ENCODE peak calls at places on chromosomes 5 and 9, in six cellular contexts. One of them, this sample, is unnamed.

GRCh38 chr9:127520941-127521918 is 69.9 kb downstream of the LRSAM1 start:
- DNase-seq in GM23248: peak; percentile 86
- DNase-seq in PC-3: peak; percentile 33
- DNase-seq in SK-N-SH: no peak
- DNase-seq in MM.1S: no peak
- DNase-seq in HCT116: no peak
- DNase-seq in this sample: no peak

GRCh38 chr9:125971050-125971449 is 223.9 kb downstream of the PBX3 start:
- DNase-seq in PC-3: no peak
- DNase-seq in GM23248: no peak
- DNase-seq in HCT116: no peak
- DNase-seq in SK-N-SH: no peak
- DNase-seq in MM.1S: no peak
- DNase-seq in this sample: no peak

GRCh38 chr9:76542360-76542759 is 83.4 kb downstream of the GCNT1 start:
- DNase-seq in PC-3: no peak
- DNase-seq in GM23248: no peak
- DNase-seq in SK-N-SH: no peak
- DNase-seq in MM.1S: no peak
- DNase-seq in HCT116: no peak
- DNase-seq in this sample: peak; percentile 31

GRCh38 chr5:56479701-56480304 is 246.7 kb upstream of the ANKRD55 start:
- DNase-seq in GM23248: no peak
- DNase-seq in MM.1S: peak; percentile 26
- DNase-seq in HCT116: no peak
- DNase-seq in PC-3: no peak
- DNase-seq in SK-N-SH: peak; percentile 65
- DNase-seq in this sample: no peak

GRCh38 chr9:113131689-113132151 is 19.1 kb upstream of the SLC31A2 start:
- DNase-seq in HCT116: no peak
- DNase-seq in GM23248: peak; percentile 41
- DNase-seq in PC-3: peak; percentile 30
- DNase-seq in MM.1S: peak; percentile 76
- DNase-seq in SK-N-SH: no peak
- DNase-seq in this sample: peak; percentile 62

GRCh38 chr5:74105126-74105780 is 479.3 kb downstream of the ARHGEF28 start:
- DNase-seq in PC-3: no peak
- DNase-seq in HCT116: no peak
- DNase-seq in SK-N-SH: no peak
- DNase-seq in MM.1S: no peak
- DNase-seq in GM23248: no peak
- DNase-seq in this sample: no peak

GRCh38 chr5:14142202-14142855 is 813 bp upstream of the TRIO start:
- DNase-seq in SK-N-SH: no peak
- DNase-seq in MM.1S: peak; percentile 19
- DNase-seq in PC-3: no peak
- DNase-seq in GM23248: peak; percentile 71
- DNase-seq in HCT116: no peak
- DNase-seq in this sample: no peak

GRCh38 chr9:124708633-124709032 is 62.5 kb downstream of the NR6A1 start:
- DNase-seq in GM23248: peak; percentile 64
- DNase-seq in PC-3: peak; percentile 83
- DNase-seq in MM.1S: no peak
- DNase-seq in SK-N-SH: peak; percentile 5
- DNase-seq in HCT116: no peak
- DNase-seq in this sample: peak; percentile 23

GRCh38 chr5:6712136-6712581 is 1.1 kb upstream of the TENT4A start:
- DNase-seq in HCT116: no peak
- DNase-seq in MM.1S: peak; percentile 64
- DNase-seq in SK-N-SH: peak; percentile 66
- DNase-seq in PC-3: peak; percentile 80
- DNase-seq in GM23248: peak; percentile 87
- DNase-seq in this sample: peak; percentile 75

GRCh38 chr5:30069441-30070263 is 1123.8 kb upstream of the CDH6 start:
- DNase-seq in PC-3: no peak
- DNase-seq in HCT116: no peak
- DNase-seq in MM.1S: no peak
- DNase-seq in GM23248: no peak
- DNase-seq in SK-N-SH: no peak
- DNase-seq in this sample: no peak

GRCh38 chr9:10835791-10836463 is 223.1 kb upstream of the PTPRD start:
- DNase-seq in PC-3: no peak
- DNase-seq in MM.1S: no peak
- DNase-seq in GM23248: no peak
- DNase-seq in SK-N-SH: no peak
- DNase-seq in HCT116: no peak
- DNase-seq in this sample: no peak

GRCh38 chr5:58262226-58262625 is 197.7 kb downstream of the PLK2 start:
- DNase-seq in MM.1S: no peak
- DNase-seq in GM23248: peak; percentile 70
- DNase-seq in HCT116: no peak
- DNase-seq in PC-3: no peak
- DNase-seq in SK-N-SH: no peak
- DNase-seq in this sample: no peak

GRCh38 chr9:135255033-135255842 is 167.8 kb downstream of the OLFM1 start:
- DNase-seq in HCT116: no peak
- DNase-seq in GM23248: no peak
- DNase-seq in SK-N-SH: peak; percentile 58
- DNase-seq in PC-3: no peak
- DNase-seq in MM.1S: no peak
- DNase-seq in this sample: no peak

GRCh38 chr5:150583541-150584225 is 56.8 kb upstream of the SYNPO start:
- DNase-seq in HCT116: no peak
- DNase-seq in GM23248: no peak
- DNase-seq in PC-3: no peak
- DNase-seq in SK-N-SH: peak; percentile 45
- DNase-seq in MM.1S: no peak
- DNase-seq in this sample: no peak

GRCh38 chr5:2387224-2388004 is 364.1 kb downstream of the IRX2 start:
- DNase-seq in PC-3: no peak
- DNase-seq in MM.1S: no peak
- DNase-seq in GM23248: peak; percentile 40
- DNase-seq in HCT116: no peak
- DNase-seq in SK-N-SH: no peak
- DNase-seq in this sample: no peak

GRCh38 chr9:14245901-14246525 is 67.9 kb downstream of the NFIB start:
- DNase-seq in MM.1S: no peak
- DNase-seq in GM23248: peak; percentile 63
- DNase-seq in PC-3: no peak
- DNase-seq in SK-N-SH: no peak
- DNase-seq in HCT116: no peak
- DNase-seq in this sample: no peak

GRCh38 chr9:123523828-123524227 is 167.8 kb downstream of the CRB2 start:
- DNase-seq in SK-N-SH: no peak
- DNase-seq in MM.1S: no peak
- DNase-seq in GM23248: no peak
- DNase-seq in HCT116: no peak
- DNase-seq in PC-3: no peak
- DNase-seq in this sample: no peak

GRCh38 chr9:104091708-104092107 is 2.4 kb upstream of the SMC2 start:
- DNase-seq in GM23248: peak; percentile 67
- DNase-seq in PC-3: no peak
- DNase-seq in SK-N-SH: no peak
- DNase-seq in MM.1S: no peak
- DNase-seq in HCT116: no peak
- DNase-seq in this sample: peak; percentile 1

GRCh38 chr9:128696923-128697707 is 5.2 kb upstream of the PKN3 start:
- DNase-seq in HCT116: no peak
- DNase-seq in SK-N-SH: no peak
- DNase-seq in PC-3: no peak
- DNase-seq in GM23248: no peak
- DNase-seq in MM.1S: no peak
- DNase-seq in this sample: no peak
- TF ChIP-seq EZH2phosphoT487 in HCT116: no peak
- TF ChIP-seq EZH2phosphoT487 in SK-N-SH: no peak
- TF ChIP-seq EZH2phosphoT487 in PC-3: no peak
- TF ChIP-seq EZH2phosphoT487 in GM23248: no peak
- TF ChIP-seq EZH2phosphoT487 in MM.1S: no peak
- TF ChIP-seq EZH2phosphoT487 in this sample: no peak

GRCh38 chr9:129173296-129174101 is 4.6 kb downstream of the IER5L start:
- DNase-seq in GM23248: peak; percentile 58
- DNase-seq in MM.1S: no peak
- DNase-seq in HCT116: no peak
- DNase-seq in PC-3: no peak
- DNase-seq in SK-N-SH: no peak
- DNase-seq in this sample: peak; percentile 37
- H3K9ac ChIP-seq in GM23248: peak overlapping the region; percentile 95
- H3K9ac ChIP-seq in MM.1S: no peak overlapping the region
- H3K9ac ChIP-seq in HCT116: peak overlapping the region; percentile 89
- H3K9ac ChIP-seq in PC-3: peak overlapping the region; percentile 87
- H3K9ac ChIP-seq in SK-N-SH: peak overlapping the region; percentile 99
- H3K9ac ChIP-seq in this sample: no peak overlapping the region

DNA sequence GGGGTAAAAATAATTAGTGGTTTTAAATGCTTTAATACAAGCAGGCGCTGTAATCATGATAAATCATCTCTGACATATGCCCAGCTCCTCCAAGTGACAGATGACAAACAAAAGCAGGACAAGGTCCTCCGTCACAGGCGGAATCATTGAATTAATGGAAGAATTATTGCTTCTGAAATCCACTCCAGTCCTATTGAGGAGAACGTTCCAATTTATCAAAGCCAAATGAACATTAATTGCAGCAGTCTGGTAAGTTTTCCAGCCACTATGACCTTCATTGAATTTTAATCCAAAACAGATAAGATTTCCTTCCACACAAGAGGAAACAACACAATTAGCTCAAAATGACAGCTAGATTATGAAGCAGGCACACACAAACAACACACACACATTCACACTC is 136.8 kb downstream of the ASTN2 start:
- DNase-seq in GM23248: no peak
- DNase-seq in MM.1S: no peak
- DNase-seq in PC-3: no peak
- DNase-seq in HCT116: no peak
- DNase-seq in SK-N-SH: peak; percentile 49
- DNase-seq in this sample: no peak
- TF ChIP-seq EZH2phosphoT487 in GM23248: no peak
- TF ChIP-seq EZH2phosphoT487 in MM.1S: no peak
- TF ChIP-seq EZH2phosphoT487 in PC-3: no peak
- TF ChIP-seq EZH2phosphoT487 in HCT116: no peak
- TF ChIP-seq EZH2phosphoT487 in SK-N-SH: no peak
- TF ChIP-seq EZH2phosphoT487 in this sample: no peak

DNA sequence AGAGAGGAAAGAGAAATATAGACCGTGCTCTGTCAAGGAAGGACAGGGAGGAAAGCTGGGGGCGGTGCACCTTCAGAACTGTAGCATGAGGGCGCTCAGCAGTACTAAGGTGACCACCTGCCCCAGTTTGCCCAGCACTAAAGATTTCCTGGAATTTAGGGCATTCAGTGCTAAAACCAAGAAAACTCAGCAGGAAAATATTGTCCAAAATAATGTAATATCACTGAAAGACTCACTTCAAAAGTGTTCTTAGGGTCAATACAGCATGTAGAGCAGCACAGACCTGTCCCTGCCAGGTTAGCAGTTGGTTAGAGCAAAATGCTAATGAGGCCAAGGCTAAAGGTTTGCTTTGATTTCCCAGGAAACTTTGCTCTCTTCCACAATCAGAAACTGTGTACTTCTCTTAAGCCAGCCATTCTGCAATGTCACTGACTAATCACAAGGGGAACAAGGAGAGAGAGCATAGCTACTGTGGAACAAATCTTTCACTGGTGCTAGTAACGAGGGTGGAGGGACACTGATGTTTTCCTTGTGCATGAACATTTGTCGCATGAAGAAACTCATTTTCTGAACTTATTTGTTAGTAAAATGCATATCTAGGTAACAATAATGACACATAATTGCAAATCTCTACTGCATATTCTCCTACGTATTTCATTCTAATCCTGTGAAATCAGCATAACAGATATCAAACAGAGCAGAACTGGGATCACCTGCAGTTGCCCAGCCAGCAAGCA is 53.0 kb upstream of the GRAMD2B start:
- DNase-seq in HCT116: no peak
- DNase-seq in GM23248: peak; percentile 53
- DNase-seq in MM.1S: no peak
- DNase-seq in SK-N-SH: peak; percentile 12
- DNase-seq in PC-3: peak; percentile 31
- DNase-seq in this sample: no peak
- H3K9ac ChIP-seq in HCT116: peak overlapping the region; percentile 2
- H3K9ac ChIP-seq in GM23248: no peak overlapping the region
- H3K9ac ChIP-seq in MM.1S: no peak overlapping the region
- H3K9ac ChIP-seq in SK-N-SH: peak overlapping the region; percentile 2
- H3K9ac ChIP-seq in PC-3: peak overlapping the region; percentile 6
- H3K9ac ChIP-seq in this sample: no peak overlapping the region

DNA sequence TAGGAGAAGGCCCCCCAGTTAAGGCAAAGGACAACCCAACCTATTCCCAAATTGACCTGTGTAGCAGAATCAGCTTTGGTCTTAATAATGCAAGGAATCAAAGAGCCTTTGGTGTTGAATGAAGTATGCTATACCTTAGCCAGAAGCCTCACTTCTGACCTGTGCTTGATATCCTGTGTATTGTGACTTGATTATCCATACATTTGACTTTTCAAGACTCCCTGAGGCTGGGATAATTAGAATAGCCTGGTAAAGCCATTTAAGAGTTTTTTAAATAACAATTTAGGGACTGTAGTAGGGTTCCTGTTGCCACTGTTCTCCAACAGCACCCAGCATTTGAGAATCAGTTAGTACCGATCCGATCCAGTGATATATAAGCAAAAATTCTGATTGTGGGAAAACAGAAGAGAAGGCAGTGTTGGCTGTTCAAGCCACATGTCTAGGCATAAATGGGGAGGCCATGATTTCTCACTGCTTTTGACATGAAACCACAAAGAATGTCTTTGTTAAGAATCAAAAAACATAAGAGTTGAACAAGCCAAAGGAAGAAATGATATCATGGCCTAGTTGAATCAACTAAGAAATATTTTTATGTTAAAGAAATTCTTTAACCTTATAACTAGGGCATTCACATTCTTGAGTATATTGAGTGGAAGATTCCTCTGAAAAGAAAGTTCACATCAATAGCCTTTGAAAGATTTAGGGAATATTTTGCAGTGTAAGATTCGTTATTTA is 98.9 kb downstream of the F2RL2 start:
- DNase-seq in SK-N-SH: no peak
- DNase-seq in HCT116: no peak
- DNase-seq in MM.1S: no peak
- DNase-seq in PC-3: no peak
- DNase-seq in GM23248: no peak
- DNase-seq in this sample: no peak
- TF ChIP-seq EZH2phosphoT487 in SK-N-SH: no peak
- TF ChIP-seq EZH2phosphoT487 in HCT116: no peak
- TF ChIP-seq EZH2phosphoT487 in MM.1S: no peak
- TF ChIP-seq EZH2phosphoT487 in PC-3: no peak
- TF ChIP-seq EZH2phosphoT487 in GM23248: no peak
- TF ChIP-seq EZH2phosphoT487 in this sample: no peak

DNA sequence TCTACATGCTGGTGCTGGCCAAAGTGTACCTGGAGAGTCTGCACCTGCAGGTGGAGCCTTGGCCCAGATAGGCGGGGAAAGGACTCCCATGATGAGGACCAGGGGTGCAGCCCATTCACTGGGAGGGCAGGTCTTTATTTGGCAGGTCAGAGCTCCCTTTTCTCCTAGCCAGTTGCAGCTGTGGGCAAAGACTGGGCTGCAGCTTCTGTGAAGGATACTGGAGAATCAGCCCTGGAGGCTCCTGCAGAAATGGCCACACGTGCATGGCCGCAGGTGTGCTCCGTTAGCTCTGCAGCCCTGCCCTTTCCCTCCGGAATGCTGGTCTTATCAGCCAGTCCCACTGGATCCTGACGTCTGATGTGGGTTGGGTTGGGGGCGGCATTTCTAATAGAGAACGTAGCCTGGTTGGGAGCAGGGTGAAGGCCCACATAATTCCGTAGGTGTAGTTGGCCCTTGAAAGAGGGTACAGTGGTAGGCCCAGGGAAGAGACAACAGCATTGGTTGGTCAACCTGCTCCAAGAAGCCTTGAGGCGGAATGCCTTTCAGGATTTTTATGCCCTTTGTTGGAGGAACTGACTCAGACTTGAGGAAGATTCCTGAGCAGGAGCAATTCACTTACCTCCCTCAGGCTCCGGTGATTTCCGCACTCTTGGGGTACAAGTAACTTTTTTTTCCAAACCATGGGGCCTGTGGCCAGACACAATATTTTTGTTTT is 22.0 kb upstream of the TIFAB start:
- DNase-seq in HCT116: no peak
- DNase-seq in PC-3: no peak
- DNase-seq in MM.1S: no peak
- DNase-seq in SK-N-SH: no peak
- DNase-seq in GM23248: no peak
- DNase-seq in this sample: no peak
- H3K9ac ChIP-seq in HCT116: no peak overlapping the region
- H3K9ac ChIP-seq in PC-3: no peak overlapping the region
- H3K9ac ChIP-seq in MM.1S: no peak overlapping the region
- H3K9ac ChIP-seq in SK-N-SH: no peak overlapping the region
- H3K9ac ChIP-seq in GM23248: no peak overlapping the region
- H3K9ac ChIP-seq in this sample: no peak overlapping the region

This sample was measured in neural progenitor cell.